ENCODE peak calls at places on chromosomes 1 and 21, in ten cellular contexts. K, Z, N, I, U, E, Y, W, L and X are unnamed samples. For H3K4me1, the result is how much of the 10 kb centered on the place peaks cover.

GRCh38 chr1:93738075-93738622 is 56.5 kb upstream of the BCAR3 start:
- DNase-seq in K (no peak), Z (peak), N (no peak), I (no peak), U (no peak), E (no peak), Y (no peak), W (no peak), L (no peak), X (no peak)

GRCh38 chr21:44527156-44527982 is 12.6 kb downstream of the KRTAP10-1 start:
- DNase-seq in K (no peak), Z (no peak), N (no peak), I (no peak), U (no peak), E (peak), Y (no peak), W (peak), L (no peak), X (no peak)

GRCh38 chr1:53176452-53177344 is 19.9 kb upstream of the CPT2 start:
- DNase-seq in K (peak), Z (no peak), N (peak), I (peak), U (peak), E (no peak), Y (peak), W (peak), L (no peak), X (no peak)

GRCh38 chr1:211813590-211813989 is 17.0 kb downstream of the LPGAT1 start:
- DNase-seq in K (peak), Z (no peak), N (peak), I (no peak), U (peak), E (peak), Y (no peak), W (peak), L (no peak), X (peak)

GRCh38 chr1:208465266-208465665 is 221.1 kb upstream of the PLXNA2 start:
- DNase-seq in K (no peak), Z (no peak), N (no peak), I (no peak), U (no peak), E (no peak), Y (no peak), W (no peak), L (no peak), X (no peak)

GRCh38 chr1:230071316-230071715 is 4.3 kb downstream of the GALNT2 start:
- DNase-seq in K (no peak), Z (no peak), N (no peak), I (no peak), U (no peak), E (no peak), Y (no peak), W (no peak), L (peak), X (no peak)

GRCh38 chr1:24859063-24860010 is 70.7 kb downstream of the RUNX3 start:
- DNase-seq in K (no peak), Z (no peak), N (no peak), I (no peak), U (no peak), E (no peak), Y (no peak), W (no peak), L (no peak), X (no peak)

GRCh38 chr1:118783095-118783758 is 204.9 kb downstream of the TBX15 start:
- DNase-seq in K (no peak), Z (no peak), N (no peak), I (no peak), U (no peak), E (no peak), Y (no peak), W (no peak), L (no peak), X (no peak)

GRCh38 chr21:31182231-31183129 is 144.2 kb upstream of the KRTAP19-8 start:
- DNase-seq in K (no peak), Z (no peak), N (no peak), I (no peak), U (no peak), E (no peak), Y (no peak), W (no peak), L (no peak), X (no peak)

GRCh38 chr1:150973826-150974579 is 632 bp downstream of the CERS2 start:
- DNase-seq in K (peak), Z (no peak), N (peak), I (peak), U (peak), E (peak), Y (peak), W (peak), L (peak), X (no peak)
- H3K4me1 ChIP-seq in K (half or more), Z (half or more), N (half or more), I (half or more), U (under half), E (half or more), Y (under half), W (half or more), L (under half), X (under half)

GRCh38 chr1:227941509-227942020 is 6.2 kb downstream of the WNT9A start:
- DNase-seq in K (no peak), Z (no peak), N (no peak), I (no peak), U (no peak), E (peak), Y (no peak), W (peak), L (peak), X (peak)
- H3K4me3 ChIP-seq in K (no peak), Z (no peak), N (no peak), I (no peak), U (no peak), E (no peak), Y (no peak), W (no peak), L (no peak), X (peak)

GRCh38 chr1:48906729-48907128 is 130.0 kb upstream of the BEND5 start:
- DNase-seq in K (no peak), Z (no peak), N (no peak), I (no peak), U (no peak), E (no peak), Y (no peak), W (no peak), L (no peak), X (no peak)

GRCh38 chr1:48908606-48909005 is 131.9 kb upstream of the BEND5 start:
- DNase-seq in K (peak), Z (no peak), N (no peak), I (no peak), U (no peak), E (no peak), Y (no peak), W (no peak), L (no peak), X (no peak)

GRCh38 chr1:48898894-48899293 is 122.2 kb upstream of the BEND5 start:
- DNase-seq in K (no peak), Z (no peak), N (no peak), I (no peak), U (no peak), E (no peak), Y (no peak), W (no peak), L (no peak), X (no peak)

DNA sequence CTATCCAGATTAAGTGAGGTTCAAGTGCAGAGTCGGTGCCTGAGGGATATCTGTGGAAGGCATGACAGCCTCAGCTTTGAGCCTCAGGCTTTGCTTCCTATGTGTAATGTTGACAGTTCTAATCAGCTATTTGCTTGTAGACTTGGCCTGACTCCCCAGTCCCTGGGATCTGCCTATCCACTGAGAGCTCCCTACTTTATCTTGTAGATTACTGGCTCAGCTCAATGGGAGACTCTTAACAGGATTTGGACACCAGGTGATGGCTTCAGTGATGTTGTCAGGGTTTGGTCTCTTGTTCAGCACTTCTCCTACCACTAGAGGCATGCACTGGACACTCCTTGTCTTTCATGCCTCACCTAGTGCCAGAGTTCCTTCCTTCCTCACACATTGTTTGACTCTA is 126.6 kb upstream of the BEND5 start:
- DNase-seq in K (no peak), Z (no peak), N (no peak), I (no peak), U (no peak), E (no peak), Y (no peak), W (no peak), L (peak), X (no peak)
- TF ChIP-seq CTCF in K (peak), Z (no peak), N (no peak), I (no peak), U (no peak), E (no peak), Y (no peak), W (no peak), L (peak), X (no peak)

GRCh38 chr1:42939216-42939615 is 19.5 kb downstream of the SLC2A1 start:
- DNase-seq in K (peak), Z (no peak), N (no peak), I (peak), U (peak), E (no peak), Y (no peak), W (no peak), L (peak), X (no peak)

GRCh38 chr1:42937141-42937696 is 21.4 kb downstream of the SLC2A1 start:
- DNase-seq in K (no peak), Z (no peak), N (no peak), I (no peak), U (peak), E (peak), Y (no peak), W (no peak), L (peak), X (no peak)

GRCh38 chr1:42936309-42937078 is 22.2 kb downstream of the SLC2A1 start:
- DNase-seq in K (peak), Z (no peak), N (no peak), I (no peak), U (peak), E (no peak), Y (no peak), W (peak), L (peak), X (no peak)

GRCh38 chr1:42938596-42939184 is 20.0 kb downstream of the SLC2A1 start:
- DNase-seq in K (no peak), Z (no peak), N (no peak), I (no peak), U (no peak), E (no peak), Y (no peak), W (peak), L (peak), X (no peak)

DNA sequence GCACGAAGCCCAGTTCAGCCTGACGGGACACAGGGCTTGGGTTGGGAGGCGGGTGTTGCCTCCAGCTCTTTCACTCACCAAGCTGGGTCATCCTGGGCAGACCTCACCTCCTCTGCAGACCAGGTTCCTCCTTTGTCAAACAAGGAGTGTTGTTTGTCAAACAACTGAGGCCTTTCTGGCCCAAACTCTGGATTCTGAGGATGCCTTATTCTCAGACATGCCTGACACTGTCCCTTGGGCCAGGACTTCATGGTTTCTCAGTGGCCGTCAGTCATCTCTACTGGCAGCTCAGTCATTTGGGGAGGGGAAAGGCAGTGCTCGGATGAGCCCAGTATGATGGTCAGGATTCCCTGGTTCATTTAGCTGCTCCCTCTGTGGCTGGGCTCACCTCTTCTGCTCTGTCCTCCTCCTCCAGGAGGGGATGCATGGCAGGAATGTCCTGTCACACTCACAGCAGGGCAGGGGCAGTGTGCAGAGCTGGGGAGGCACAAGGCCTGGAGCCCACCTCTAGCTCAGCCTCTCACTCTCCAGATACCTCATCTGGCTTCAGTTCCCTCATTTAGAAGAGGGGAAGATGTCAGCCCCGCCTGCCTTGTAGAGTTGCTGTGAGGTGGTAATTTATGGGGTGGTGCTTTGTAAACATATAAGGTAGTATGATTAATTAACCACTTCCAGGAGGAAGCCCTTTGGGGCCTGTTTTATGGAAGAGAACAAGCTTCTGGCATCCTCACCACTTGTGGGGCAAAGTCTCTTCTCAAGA is 20.7 kb downstream of the SLC2A1 start:
- DNase-seq in K (no peak), Z (no peak), N (no peak), I (no peak), U (peak), E (peak), Y (no peak), W (no peak), L (peak), X (no peak)
- H3K4me1 ChIP-seq in K (half or more), Z (half or more), N (half or more), I (half or more), U (under half), E (half or more), Y (under half), W (half or more), L (under half), X (under half)

DNA sequence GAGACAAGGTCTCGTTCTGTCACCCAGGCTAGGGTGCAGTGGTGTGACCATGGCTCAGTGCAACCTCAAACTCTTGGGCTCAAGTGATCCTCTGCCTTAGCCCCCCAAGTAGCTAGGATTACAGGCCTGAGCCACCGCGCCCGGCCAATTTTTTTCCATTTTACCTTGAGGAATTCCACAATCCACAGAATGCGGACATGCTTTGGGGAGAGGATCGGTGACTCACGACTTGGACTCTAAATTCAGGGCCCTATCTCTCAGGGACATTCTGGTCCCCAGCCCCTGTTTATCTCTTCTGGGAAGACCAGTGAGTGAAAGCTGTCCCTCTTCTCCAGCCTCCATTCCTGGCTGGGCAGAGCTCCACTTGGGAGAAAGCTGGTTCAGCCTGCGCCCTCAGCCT is 5.2 kb downstream of the PADI1 start:
- DNase-seq in K (no peak), Z (no peak), N (no peak), I (no peak), U (no peak), E (no peak), Y (no peak), W (no peak), L (no peak), X (no peak)
- H3K4me3 ChIP-seq in K (no peak), Z (no peak), N (no peak), I (no peak), U (no peak), E (no peak), Y (no peak), W (no peak), L (no peak), X (no peak)

DNA sequence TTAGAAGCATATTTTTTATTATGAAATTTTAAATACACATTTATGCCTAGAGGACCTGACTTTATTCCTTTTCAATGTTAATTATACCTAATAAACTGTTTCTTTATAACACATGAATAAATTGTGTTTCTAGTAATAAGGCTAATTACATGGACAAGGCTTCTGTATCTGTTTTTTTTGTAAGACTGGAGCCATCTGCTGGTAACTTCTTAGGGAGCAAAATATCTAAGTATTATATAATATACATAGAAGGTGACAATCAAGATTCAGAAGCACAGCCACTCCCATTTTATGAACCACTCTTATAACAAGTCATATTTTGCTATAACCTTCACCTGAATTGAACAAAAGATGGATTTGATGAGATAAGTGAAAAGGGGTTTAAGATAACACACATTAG is 84.2 kb downstream of the LBR start:
- DNase-seq in K (no peak), Z (no peak), N (no peak), I (peak), U (no peak), E (no peak), Y (no peak), W (no peak), L (no peak), X (no peak)
- TF ChIP-seq CTCF in K (peak), Z (peak), N (no peak), I (no peak), U (no peak), E (no peak), Y (peak), W (peak), L (peak), X (no peak)

GRCh38 chr1:199033709-199034108 is 394.9 kb downstream of the PTPRC start:
- DNase-seq in K (no peak), Z (no peak), N (no peak), I (no peak), U (no peak), E (no peak), Y (no peak), W (no peak), L (no peak), X (no peak)

GRCh38 chr1:199029401-199029800 is 390.6 kb downstream of the PTPRC start:
- DNase-seq in K (no peak), Z (no peak), N (no peak), I (no peak), U (no peak), E (no peak), Y (no peak), W (no peak), L (no peak), X (no peak)

GRCh38 chr1:199029855-199030254 is 391.0 kb downstream of the PTPRC start:
- DNase-seq in K (no peak), Z (no peak), N (no peak), I (no peak), U (no peak), E (no peak), Y (no peak), W (no peak), L (no peak), X (no peak)
- H3K4me1 ChIP-seq in K (under half), Z (under half), N (under half), I (under half), U (under half), E (under half), Y (under half), W (under half), L (under half), X (under half)

DNA sequence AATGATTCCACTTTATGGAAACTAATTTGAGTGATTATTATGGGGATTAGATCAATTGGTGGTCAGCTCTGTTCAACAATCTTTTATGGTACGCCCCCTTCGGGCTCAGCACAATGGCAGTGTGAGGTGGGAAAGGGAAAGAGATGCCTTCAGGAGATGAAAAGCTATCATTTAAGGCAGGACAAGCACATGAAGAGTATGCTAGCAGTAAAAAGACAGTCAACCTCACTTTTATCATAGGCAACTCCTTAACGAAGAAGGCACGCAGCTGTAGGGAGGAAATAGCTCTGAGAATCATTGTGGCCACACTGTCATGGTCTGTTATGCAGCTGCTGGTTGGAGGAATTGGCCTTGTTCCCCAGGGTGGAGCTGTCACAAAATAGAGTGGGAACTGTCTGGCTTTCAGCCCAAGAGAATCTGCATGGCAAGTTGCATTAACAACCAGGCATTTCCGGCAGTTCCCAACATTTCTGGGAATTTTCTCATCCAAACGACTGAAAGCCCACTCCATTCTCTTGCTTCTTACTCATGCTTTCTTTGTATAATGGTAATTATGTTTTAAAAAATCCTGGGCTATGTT is 54.4 kb upstream of the BCL10 start:
- DNase-seq in K (no peak), Z (no peak), N (no peak), I (no peak), U (no peak), E (no peak), Y (no peak), W (no peak), L (no peak), X (no peak)
- H3K4me3 ChIP-seq in K (no peak), Z (no peak), N (no peak), I (no peak), U (no peak), E (no peak), Y (no peak), W (no peak), L (no peak), X (no peak)

DNA sequence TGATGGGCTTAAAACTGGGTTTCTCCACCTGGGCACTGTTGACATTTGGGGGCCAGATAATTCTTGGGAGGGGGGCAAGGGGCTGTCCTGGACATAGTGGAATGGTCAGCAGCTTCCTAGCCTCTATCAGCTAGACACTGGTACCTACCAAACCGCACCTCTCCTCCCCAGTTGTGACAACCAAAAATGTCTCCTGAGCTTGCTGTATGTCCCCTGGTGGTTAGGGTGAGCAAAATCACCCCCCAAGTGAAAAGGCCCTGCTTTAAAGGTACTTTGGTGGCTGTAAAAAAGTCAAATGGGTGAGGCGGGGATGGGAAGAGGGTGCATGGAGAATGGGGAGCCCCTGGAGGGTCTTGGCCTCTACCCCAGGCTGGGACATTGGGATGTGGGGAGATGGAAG is 182.0 kb downstream of the IGSF21 start:
- DNase-seq in K (no peak), Z (no peak), N (no peak), I (no peak), U (no peak), E (no peak), Y (no peak), W (no peak), L (no peak), X (no peak)
- TF ChIP-seq CTCF in K (no peak), Z (no peak), N (no peak), I (no peak), U (no peak), E (no peak), Y (no peak), W (no peak), L (peak), X (no peak)

GRCh38 chr1:234774971-234775370 is 165.0 kb upstream of the IRF2BP2 start:
- DNase-seq in K (peak), Z (no peak), N (no peak), I (no peak), U (no peak), E (no peak), Y (no peak), W (no peak), L (peak), X (no peak)
- H3K4me1 ChIP-seq in K (under half), Z (under half), N (half or more), I (under half), U (under half), E (under half), Y (under half), W (under half), L (under half), X (under half)